ENCODE peak calls at places on chromosomes 13 and 19, in six cellular contexts. R is CD4-positive, CD25-positive, alpha-beta regulatory T cell; T is LNCaP clone FGC; S is mucosa of descending colon; X is foreskin fibroblast; W is cardiac muscle cell. N is an unnamed sample.

GRCh38 chr19:2487090-2487489 is 11.2 kb downstream of the GADD45B start:
- DNase-seq in R (no peak), T (no peak), S (no peak), X (no peak), W (no peak), N (no peak)

GRCh38 chr19:22052644-22053013 is 345 bp downstream of the ZNF257 start:
- DNase-seq in R (peak), T (no peak), S (peak), X (no peak), W (peak), N (no peak)

GRCh38 chr19:51196181-51196580 is 28.7 kb upstream of the CD33 start:
- DNase-seq in R (no peak), T (no peak), S (no peak), X (no peak), W (no peak), N (no peak)

GRCh38 chr19:29855087-29855486 is 43.3 kb downstream of the CCNE1 start:
- DNase-seq in R (no peak), T (no peak), S (no peak), X (no peak), W (no peak), N (no peak)

GRCh38 chr19:46847528-46847927 is 3.1 kb downstream of the AP2S1 start:
- DNase-seq in R (no peak), T (no peak), S (no peak), X (no peak), W (no peak), N (no peak)

GRCh38 chr13:94384217-94384905 is 95.1 kb downstream of the DCT start:
- DNase-seq in R (no peak), T (no peak), S (no peak), X (no peak), W (no peak), N (no peak)

GRCh38 chr19:32289566-32290210 is 55.7 kb upstream of the ZNF507 start:
- DNase-seq in R (no peak), T (no peak), S (no peak), X (no peak), W (no peak), N (no peak)

GRCh38 chr13:50626031-50626643 is 217.4 kb downstream of the DLEU7 start:
- DNase-seq in R (no peak), T (no peak), S (no peak), X (peak), W (peak), N (no peak)

GRCh38 chr19:50967924-50968708 is 1.3 kb downstream of the KLK6 start:
- DNase-seq in R (no peak), T (no peak), S (no peak), X (no peak), W (no peak), N (no peak)

GRCh38 chr19:2567580-2567979 is 91.7 kb downstream of the GADD45B start:
- DNase-seq in R (no peak), T (no peak), S (peak), X (no peak), W (no peak), N (no peak)

GRCh38 chr19:40862785-40863184 is 12.5 kb upstream of the CYP2A6 start:
- DNase-seq in R (no peak), T (no peak), S (no peak), X (peak), W (peak), N (no peak)

GRCh38 chr13:109517516-109517915 is 268.9 kb downstream of the IRS2 start:
- DNase-seq in R (no peak), T (no peak), S (no peak), X (peak), W (peak), N (no peak)

GRCh38 chr19:19451429-19452240 is 46.2 kb downstream of the GATAD2A start:
- DNase-seq in R (no peak), T (no peak), S (no peak), X (no peak), W (no peak), N (no peak)

GRCh38 chr13:80141114-80141849 is 199.6 kb downstream of the SPRY2 start:
- DNase-seq in R (no peak), T (no peak), S (no peak), X (peak), W (peak), N (no peak)

GRCh38 chr13:21256351-21256761 is 79.9 kb downstream of the MRPL57 start:
- DNase-seq in R (no peak), T (no peak), S (no peak), X (no peak), W (no peak), N (no peak)

GRCh38 chr13:73715910-73716257 is 418.3 kb downstream of the KLF12 start:
- DNase-seq in R (no peak), T (no peak), S (no peak), X (no peak), W (no peak), N (no peak)

GRCh38 chr19:7855426-7856276 is 18.5 kb downstream of the PRR36 start:
- DNase-seq in R (no peak), T (no peak), S (no peak), X (no peak), W (no peak), N (no peak)

GRCh38 chr13:33743438-33744368 is 74.2 kb upstream of the RFC3 start:
- DNase-seq in R (no peak), T (no peak), S (no peak), X (no peak), W (peak), N (peak)

GRCh38 chr13:33612641-33613638 is 205.0 kb upstream of the RFC3 start:
- DNase-seq in R (no peak), T (no peak), S (no peak), X (no peak), W (no peak), N (no peak)

GRCh38 chr13:111548301-111548700 is 227.9 kb downstream of the TEX29 start:
- DNase-seq in R (no peak), T (no peak), S (no peak), X (no peak), W (no peak), N (no peak)

GRCh38 chr13:23384111-23384510 is 49.4 kb downstream of the SACS start:
- DNase-seq in R (no peak), T (no peak), S (no peak), X (peak), W (no peak), N (no peak)

GRCh38 chr19:48618916-48619691 is at the start of the genes RPL18 and SPHK2:
- DNase-seq in R (peak), T (peak), S (peak), X (peak), W (peak), N (peak)

GRCh38 chr13:72072223-72072622 is 205.2 kb upstream of the DACH1 start:
- DNase-seq in R (no peak), T (no peak), S (no peak), X (no peak), W (no peak), N (no peak)

GRCh38 chr19:36526581-36526980 is 1.5 kb downstream of the ZNF260 start:
- DNase-seq in R (no peak), T (no peak), S (no peak), X (no peak), W (no peak), N (no peak)
- H3K4me3 ChIP-seq in R (peak), T (peak), S (no peak), X (no peak), W (peak), N (no peak)

GRCh38 chr19:49862411-49863253 is 4.7 kb downstream of the PNKP start:
- DNase-seq in R (no peak), T (no peak), S (no peak), X (no peak), W (no peak), N (no peak)

GRCh38 chr19:49861541-49862410 is 5.6 kb downstream of the PNKP start:
- DNase-seq in R (no peak), T (peak), S (no peak), X (no peak), W (no peak), N (no peak)

GRCh38 chr19:49863935-49864320 is 3.4 kb downstream of the PNKP start:
- DNase-seq in R (no peak), T (no peak), S (peak), X (no peak), W (no peak), N (no peak)

GRCh38 chr19:49864890-49865289 is 2.5 kb downstream of the PNKP start:
- DNase-seq in R (no peak), T (no peak), S (no peak), X (no peak), W (no peak), N (no peak)

DNA sequence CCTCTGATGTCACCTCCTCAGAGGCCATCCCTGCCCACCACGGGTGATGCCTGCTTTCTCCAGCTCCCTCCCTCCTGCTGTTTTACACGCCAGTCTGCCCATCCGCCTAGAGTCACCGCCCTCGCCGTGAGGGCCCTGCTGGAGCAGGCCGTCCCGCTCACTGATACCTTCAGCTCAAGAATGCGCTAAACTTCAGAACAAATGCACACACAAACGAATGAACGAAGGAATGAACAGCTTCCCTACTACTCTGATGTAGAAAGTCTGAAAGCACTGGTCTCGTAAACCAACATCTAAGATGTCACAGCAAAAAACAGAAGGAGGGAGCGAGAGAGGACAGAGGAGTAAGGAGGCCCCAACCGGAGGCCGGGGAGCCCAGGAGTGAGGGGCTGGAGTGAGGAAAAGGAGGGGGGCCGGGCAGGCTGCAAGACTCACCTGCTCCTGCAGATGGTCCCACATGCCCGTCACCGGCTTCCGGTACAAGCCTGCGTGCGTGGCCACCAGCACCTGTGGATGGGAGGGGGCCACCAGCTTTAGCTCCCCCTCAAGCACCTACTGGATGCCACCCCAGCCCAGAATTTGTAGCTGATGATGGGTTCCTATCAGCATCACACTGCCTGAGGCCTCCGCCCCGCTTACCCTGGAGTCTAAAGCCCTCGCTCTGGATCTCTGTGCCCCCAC is 4.0 kb downstream of the PNKP start:
- DNase-seq in R (no peak), T (no peak), S (no peak), X (no peak), W (no peak), N (no peak)
- H3K4me3 ChIP-seq in R (no peak), T (no peak), S (no peak), X (no peak), W (no peak), N (no peak)

GRCh38 chr13:76644906-76645305 is 241.3 kb downstream of the KCTD12 start:
- DNase-seq in R (no peak), T (no peak), S (no peak), X (no peak), W (no peak), N (no peak)
- H3K4me3 ChIP-seq in R (no peak), T (no peak), S (no peak), X (no peak), W (no peak), N (no peak)

GRCh38 chr13:48976677-48977625 is 1.2 kb downstream of the FNDC3A start:
- DNase-seq in R (no peak), T (peak), S (peak), X (no peak), W (no peak), N (peak)

GRCh38 chr13:48975926-48976676 is 389 bp downstream of the FNDC3A start:
- DNase-seq in R (peak), T (no peak), S (peak), X (peak), W (peak), N (peak)

GRCh38 chr13:48979892-48980291 is 4.2 kb downstream of the FNDC3A start:
- DNase-seq in R (no peak), T (no peak), S (no peak), X (no peak), W (no peak), N (no peak)

GRCh38 chr13:48977973-48978372 is 2.3 kb downstream of the FNDC3A start:
- DNase-seq in R (no peak), T (no peak), S (no peak), X (peak), W (no peak), N (no peak)

DNA sequence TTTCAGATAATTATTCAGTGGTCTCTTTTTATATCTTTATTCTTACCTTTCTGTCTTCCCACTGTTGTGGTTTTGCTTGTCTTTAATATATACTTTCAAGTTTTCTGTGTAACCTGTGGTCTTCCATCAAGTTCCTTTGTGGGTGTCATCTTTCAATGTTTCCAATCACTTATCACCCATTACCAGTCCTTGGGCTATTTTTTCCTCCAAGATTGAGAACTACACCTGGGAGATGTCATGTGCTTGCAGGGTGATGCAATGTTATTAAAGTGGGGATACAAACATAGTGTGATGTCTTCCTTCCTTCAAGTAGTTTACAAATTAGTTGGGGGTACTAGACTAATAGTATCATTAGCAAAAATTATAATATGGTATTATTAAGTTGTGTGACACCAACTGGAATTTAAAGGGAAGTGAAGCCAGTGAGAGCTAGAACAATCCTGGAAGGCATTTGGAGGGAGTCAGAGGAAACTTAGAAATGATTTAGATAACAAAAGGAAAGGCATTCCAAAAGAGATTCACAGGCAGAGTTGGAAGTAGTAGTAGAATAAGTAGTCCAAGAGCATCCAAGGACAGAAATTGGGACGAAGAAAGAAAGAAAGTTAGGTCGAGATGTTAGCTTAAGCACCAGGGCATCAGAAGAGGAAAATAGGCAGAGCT is 3.4 kb downstream of the FNDC3A start:
- DNase-seq in R (no peak), T (no peak), S (no peak), X (no peak), W (peak), N (no peak)
- H3K4me3 ChIP-seq in R (peak), T (no peak), S (no peak), X (peak), W (no peak), N (no peak)